ENCODE peak calls at places on chromosomes 12 and 14, in nine cellular contexts. G, C, N, Y, J, Q, B, I and R are unnamed samples.

GRCh38 chr14:103155013-103155412 is 31.8 kb downstream of the TNFAIP2 start:
- DNase-seq in J (peak), B (peak), Q (peak), C (peak), Y (peak), G (peak), I (peak), N (no peak), R (no peak)

GRCh38 chr12:113990548-113991223 is 24.6 kb upstream of the RBM19 start:
- DNase-seq in B (no peak), J (no peak), Y (no peak), Q (no peak), I (no peak), G (no peak), N (no peak), C (no peak), R (no peak)

GRCh38 chr14:46433381-46433780 is 218.2 kb downstream of the RPL10L start:
- DNase-seq in B (no peak), G (no peak), J (no peak), I (no peak), Y (no peak), Q (no peak), N (no peak), C (no peak), R (no peak)

GRCh38 chr14:73236157-73236556 is 1.1 kb upstream of the PAPLN start:
- DNase-seq in N (peak), Q (no peak), Y (no peak), C (no peak), I (no peak), B (no peak), J (no peak), G (no peak), R (no peak)

GRCh38 chr12:95663525-95663924 is 112.2 kb upstream of the USP44 start:
- DNase-seq in B (no peak), I (no peak), Q (no peak), N (no peak), J (no peak), G (no peak), Y (no peak), C (no peak), R (no peak)

GRCh38 chr12:27623645-27624044 is 72.6 kb upstream of the REP15 start:
- DNase-seq in I (no peak), C (peak), B (peak), N (no peak), Q (no peak), Y (no peak), G (no peak), J (no peak), R (no peak)

GRCh38 chr14:89641495-89642162 is 224.6 kb upstream of the FOXN3 start:
- DNase-seq in I (no peak), G (no peak), N (no peak), J (no peak), B (no peak), Y (no peak), Q (peak), C (no peak), R (peak)

GRCh38 chr12:52892193-52892852 is 12.6 kb downstream of the KRT8 start:
- DNase-seq in G (no peak), B (no peak), I (no peak), N (no peak), C (no peak), J (peak), Q (no peak), Y (no peak), R (no peak)

GRCh38 chr12:61563640-61564039 is 696.6 kb upstream of the USP15 start:
- DNase-seq in J (no peak), G (no peak), Q (no peak), C (no peak), B (no peak), I (no peak), N (no peak), Y (no peak), R (no peak)